ENCODE peak calls at places on chromosomes 3 and 15, in six cellular contexts. X is GM12878, V is body of pancreas, Y is uterus, Q is NB4, A is ovary. G is an unnamed sample.
A peak's percentile ranks its signal among the peaks of the same experiment; 100 is the strongest.

GRCh38 chr3:170352936-170353335 is 4.6 kb upstream of the SKIL start:
- DNase-seq in X (no peak), V (no peak), Y (no peak), Q (peak; percentile 66), A (no peak), G (no peak)

GRCh38 chr3:59684766-59685165 is 634.9 kb upstream of the CFAP20DC start:
- DNase-seq in X (no peak), V (no peak), Y (no peak), Q (no peak), A (no peak), G (no peak)

GRCh38 chr3:104903064-104903463 is 463.6 kb upstream of the ALCAM start:
- DNase-seq in X (no peak), V (no peak), Y (no peak), Q (no peak), A (no peak), G (no peak)

GRCh38 chr3:128242818-128243601 is 89.7 kb downstream of the EEFSEC start:
- DNase-seq in X (no peak), V (peak; percentile 25), Y (no peak), Q (peak; percentile 14), A (no peak), G (no peak)

GRCh38 chr3:113374078-113374477 is 67.2 kb downstream of the CFAP44 start:
- DNase-seq in X (no peak), V (no peak), Y (no peak), Q (no peak), A (no peak), G (no peak)

GRCh38 chr15:67176195-67176971 is 78.1 kb downstream of the AAGAB start:
- DNase-seq in X (no peak), V (peak; percentile 44), Y (no peak), Q (no peak), A (peak; percentile 22), G (no peak)

GRCh38 chr15:67187351-67187854 is 67.1 kb downstream of the AAGAB start:
- DNase-seq in X (no peak), V (no peak), Y (peak; percentile 21), Q (no peak), A (no peak), G (no peak)

GRCh38 chr3:8223766-8224165 is 277.9 kb upstream of the LMCD1 start:
- DNase-seq in X (no peak), V (peak; percentile 5), Y (no peak), Q (no peak), A (peak; percentile 32), G (no peak)

GRCh38 chr3:38438421-38438820 is 15.3 kb upstream of the ACVR2B start:
- DNase-seq in X (no peak), V (peak; percentile 54), Y (no peak), Q (peak; percentile 30), A (no peak), G (no peak)

GRCh38 chr3:88921986-88922385 is 185.4 kb upstream of the EPHA3 start:
- DNase-seq in X (no peak), V (no peak), Y (no peak), Q (no peak), A (no peak), G (no peak)

GRCh38 chr3:13087320-13087985 is 14.2 kb upstream of the IQSEC1 start:
- DNase-seq in X (no peak), V (no peak), Y (no peak), Q (peak; percentile 55), A (no peak), G (no peak)

GRCh38 chr3:10445561-10445960 is 59.8 kb downstream of the ATP2B2 start:
- DNase-seq in X (no peak), V (no peak), Y (no peak), Q (no peak), A (no peak), G (no peak)

GRCh38 chr15:29795610-29796009 is 26.7 kb downstream of the TJP1 start:
- DNase-seq in X (no peak), V (no peak), Y (no peak), Q (no peak), A (no peak), G (no peak)

GRCh38 chr3:72031581-72031980 is 246.6 kb upstream of the PROK2 start:
- DNase-seq in X (no peak), V (peak; percentile 54), Y (no peak), Q (peak; percentile 91), A (no peak), G (no peak)

GRCh38 chr3:17632401-17633100 is 109.9 kb downstream of the TBC1D5 start:
- DNase-seq in X (no peak), V (peak; percentile 7), Y (no peak), Q (peak; percentile 72), A (no peak), G (no peak)

GRCh38 chr15:98177950-98178848 is 217.7 kb downstream of the ARRDC4 start:
- DNase-seq in X (no peak), V (peak; percentile 60), Y (peak; percentile 34), Q (peak; percentile 83), A (no peak), G (peak; percentile 29)

GRCh38 chr15:63600646-63601025 is 3.4 kb downstream of the FBXL22 start:
- DNase-seq in X (peak; percentile 77), V (peak; percentile 94), Y (peak; percentile 78), Q (peak; percentile 95), A (peak; percentile 87), G (peak; percentile 85)
- TF ChIP-seq POLR2A in X (peak; percentile 94), V (peak; percentile 94), Y (peak; percentile 85), Q (peak; percentile 98), A (peak; percentile 57), G (peak; percentile 77)

DNA sequence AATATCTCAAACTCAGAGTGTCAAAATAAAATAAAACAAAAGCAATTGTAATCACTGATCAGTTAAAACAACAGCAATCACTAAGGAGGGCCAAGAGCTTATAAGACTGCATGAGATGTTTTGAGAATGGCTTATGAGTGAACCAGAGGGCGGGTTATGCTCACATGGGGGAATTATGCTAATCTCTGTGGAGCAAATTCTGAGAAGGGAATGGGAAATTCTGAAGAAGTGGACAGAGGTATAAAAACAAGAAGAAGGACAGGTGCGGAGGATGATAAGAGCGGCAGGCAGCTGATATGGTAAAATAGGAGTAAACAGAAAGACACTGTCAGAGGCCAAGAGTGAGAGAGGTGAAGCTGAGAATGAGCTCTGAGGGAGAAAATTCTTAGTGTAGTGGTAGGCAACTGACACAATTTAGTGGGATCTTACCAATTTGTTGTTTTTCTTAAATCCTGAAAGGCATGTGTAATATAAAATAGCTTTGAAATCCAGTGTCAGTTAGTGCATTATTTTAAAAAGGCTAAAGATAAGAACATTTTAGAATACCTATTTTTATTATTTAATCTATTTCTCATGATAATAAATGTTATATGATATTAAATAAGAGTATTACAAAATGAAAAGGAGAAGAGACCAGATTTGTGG is 133.8 kb downstream of the SPATA16 start:
- DNase-seq in X (no peak), V (no peak), Y (no peak), Q (no peak), A (no peak), G (no peak)
- TF ChIP-seq POLR2A in X (no peak), V (no peak), Y (no peak), Q (no peak), A (no peak), G (no peak)

DNA sequence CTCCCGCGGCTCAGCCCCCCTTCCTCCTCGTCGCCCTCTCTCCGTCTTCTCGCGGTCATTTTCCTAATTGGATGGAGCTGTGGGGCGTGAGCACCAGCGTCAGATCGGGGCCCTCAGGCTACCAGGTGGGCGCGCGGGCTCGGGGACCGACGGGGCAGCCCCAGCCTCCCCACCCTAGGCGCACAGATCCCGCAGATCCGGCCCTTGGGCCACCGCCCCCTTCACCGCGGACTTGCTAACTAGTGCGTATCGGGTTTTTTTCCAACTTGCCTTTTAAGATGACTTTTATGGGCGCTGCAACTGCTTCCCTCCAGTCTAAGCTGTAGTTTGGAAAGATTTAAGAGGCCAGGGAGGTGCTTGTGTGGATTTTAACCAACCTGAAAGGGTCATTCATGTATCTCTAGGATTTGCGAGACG is 1.3 kb downstream of the ZNF710 start:
- DNase-seq in X (no peak), V (peak; percentile 35), Y (peak; percentile 46), Q (peak; percentile 79), A (peak; percentile 63), G (no peak)
- TF ChIP-seq POLR2A in X (no peak), V (peak; percentile 28), Y (no peak), Q (no peak), A (no peak), G (no peak)

DNA sequence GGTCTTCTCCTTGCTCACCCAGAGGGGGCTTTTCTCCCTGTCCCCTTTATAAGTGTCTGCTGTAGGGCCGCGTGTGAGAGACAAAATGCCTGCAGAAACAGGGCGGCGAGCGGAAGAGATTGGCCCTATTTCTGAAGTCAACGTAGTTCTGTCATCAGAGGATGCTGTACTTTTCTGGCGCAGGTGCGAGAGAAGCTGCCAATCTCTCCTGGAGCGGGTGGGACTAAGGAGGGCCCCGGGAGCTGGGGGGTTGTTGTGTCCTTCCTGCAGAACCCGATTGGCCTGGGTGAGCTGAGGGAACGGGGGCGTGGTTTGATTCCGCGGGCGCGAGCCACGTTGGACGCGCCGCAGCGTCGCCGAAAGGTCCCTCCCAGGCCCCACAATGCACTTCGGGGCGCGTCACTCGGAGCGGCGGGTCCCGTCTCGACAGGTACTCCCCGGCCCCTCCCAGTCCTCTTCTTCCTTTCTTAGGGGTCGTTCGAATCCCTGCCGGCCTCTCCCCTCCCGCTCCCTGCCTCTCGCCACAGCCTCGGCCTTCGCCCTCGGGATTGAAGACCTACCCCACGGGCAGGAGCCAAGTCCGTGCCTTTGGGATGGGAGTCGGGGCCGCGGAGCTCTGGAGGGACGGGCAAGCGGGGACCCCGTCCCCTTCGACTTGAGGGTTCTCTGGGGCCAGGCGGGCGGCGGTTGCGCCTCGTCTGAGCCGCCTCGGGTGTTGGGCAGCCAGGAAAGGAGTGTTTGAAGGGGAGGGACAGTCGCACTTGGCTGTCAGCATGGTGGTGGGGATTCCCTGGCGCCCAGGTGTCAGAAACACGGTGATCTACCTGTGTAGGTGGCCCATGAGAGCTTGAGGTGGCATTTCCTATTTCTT is at the start of gene SEC22A:
- DNase-seq in X (peak; percentile 89), V (peak; percentile 96), Y (peak; percentile 94), Q (peak; percentile 95), A (peak; percentile 92), G (peak; percentile 82)
- TF ChIP-seq POLR2A in X (peak; percentile 86), V (peak; percentile 86), Y (peak; percentile 83), Q (peak; percentile 86), A (peak; percentile 75), G (peak; percentile 87)

G was measured in GM12891.